ENCODE peak calls at places on chromosome 7, in four cellular contexts. Q, U, C and A are unnamed samples. For H3K9me3, the result is how much of the 10 kb centered on the place peaks cover.

GRCh38 chr7:93910076-93910994 is 4.0 kb downstream of the GNGT1 start:
- DNase-seq in Q (no peak), C (no peak), U (peak), A (no peak)

GRCh38 chr7:51223505-51223904 is 93.1 kb downstream of the COBL start:
- DNase-seq in U (no peak), Q (no peak), C (no peak), A (no peak)

GRCh38 chr7:30327813-30328212 is 43.4 kb downstream of the ZNRF2 start:
- DNase-seq in U (no peak), C (no peak), Q (no peak), A (no peak)

GRCh38 chr7:41567350-41568114 is 135.4 kb downstream of the INHBA start:
- DNase-seq in C (no peak), U (no peak), Q (no peak), A (no peak)

GRCh38 chr7:53422291-53422690 is 386.9 kb downstream of the POM121L12 start:
- DNase-seq in U (peak), Q (no peak), C (no peak), A (no peak)

GRCh38 chr7:79973455-79973854 is 161.2 kb upstream of the GNAI1 start:
- DNase-seq in Q (no peak), C (no peak), U (no peak), A (no peak)

GRCh38 chr7:48458701-48459509 is 287.6 kb downstream of the ABCA13 start:
- DNase-seq in Q (no peak), U (no peak), C (no peak), A (no peak)

GRCh38 chr7:106659369-106659962 is 1.5 kb downstream of the CCDC71L start:
- DNase-seq in Q (no peak), C (no peak), U (no peak), A (no peak)

GRCh38 chr7:92569137-92569536 is 21.1 kb downstream of the FAM133B start:
- DNase-seq in Q (no peak), U (no peak), C (no peak), A (no peak)

GRCh38 chr7:137445998-137446397 is 102.5 kb upstream of the PTN start:
- DNase-seq in Q (no peak), C (no peak), U (no peak), A (no peak)

GRCh38 chr7:80724249-80724871 is 85.9 kb downstream of the CD36 start:
- DNase-seq in U (peak), Q (no peak), C (no peak), A (no peak)

GRCh38 chr7:83852136-83852535 is 203.2 kb upstream of the SEMA3E start:
- DNase-seq in Q (no peak), C (no peak), U (no peak), A (no peak)

GRCh38 chr7:98105942-98106544 is 619 bp upstream of the LMTK2 start:
- DNase-seq in U (no peak), C (no peak), Q (no peak), A (no peak)

GRCh38 chr7:5773661-5774086 is 7.8 kb downstream of the RNF216 start:
- DNase-seq in U (peak), C (no peak), Q (no peak), A (peak)

GRCh38 chr7:105637755-105638154 is 56.5 kb upstream of the EFCAB10 start:
- DNase-seq in Q (no peak), U (no peak), C (no peak), A (no peak)

GRCh38 chr7:126702242-126703016 is 550.3 kb downstream of the GRM8 start:
- DNase-seq in Q (no peak), U (no peak), C (no peak), A (no peak)

GRCh38 chr7:12721286-12721830 is 33.9 kb downstream of the ARL4A start:
- DNase-seq in U (no peak), Q (no peak), C (no peak), A (no peak)

GRCh38 chr7:142693911-142694310 is 55.4 kb upstream of the PRSS1 start:
- DNase-seq in U (no peak), Q (no peak), C (no peak), A (no peak)

GRCh38 chr7:73985737-73986141 is 42.2 kb upstream of the ELN start:
- DNase-seq in C (no peak), U (peak), Q (no peak), A (no peak)

GRCh38 chr7:131284702-131285419 is 42.8 kb upstream of the MKLN1 start:
- DNase-seq in U (peak), Q (peak), C (no peak), A (peak)

GRCh38 chr7:140581411-140581810 is 59.2 kb downstream of the DENND2A start:
- DNase-seq in U (peak), C (no peak), Q (no peak), A (no peak)

GRCh38 chr7:112452102-112452888 is 2.0 kb downstream of the IFRD1 start:
- DNase-seq in C (peak), Q (peak), U (peak), A (peak)

GRCh38 chr7:92246363-92247101 is 758 bp downstream of the ANKIB1 start:
- DNase-seq in U (peak), C (peak), Q (no peak), A (no peak)

GRCh38 chr7:105691029-105691691 is 109.9 kb upstream of the EFCAB10 start:
- DNase-seq in Q (no peak), C (no peak), U (peak), A (no peak)

GRCh38 chr7:37230221-37230620 is 218.4 kb downstream of the ELMO1 start:
- DNase-seq in Q (no peak), U (peak), C (no peak), A (no peak)

GRCh38 chr7:117098457-117098856 is 145.2 kb downstream of the ST7 start:
- DNase-seq in U (no peak), C (no peak), Q (no peak), A (no peak)

GRCh38 chr7:120988591-120989299 is at the start of gene CPED1:
- DNase-seq in Q (peak), C (peak), U (peak), A (peak)

GRCh38 chr7:16099302-16099832 is 322.0 kb downstream of the CRPPA start:
- DNase-seq in U (no peak), Q (no peak), C (no peak), A (no peak)

GRCh38 chr7:88450874-88451273 is 144.2 kb upstream of the STEAP4 start:
- DNase-seq in C (no peak), U (no peak), Q (no peak), A (no peak)

GRCh38 chr7:1611708-1612241 is 41.9 kb upstream of the PSMG3 start:
- DNase-seq in U (peak), Q (no peak), C (no peak), A (no peak)

GRCh38 chr7:155579565-155579964 is 33.2 kb upstream of the CNPY1 start:
- DNase-seq in Q (no peak), C (no peak), U (no peak), A (no peak)

GRCh38 chr7:117011419-117012260 is 58.3 kb downstream of the ST7 start:
- DNase-seq in U (peak), C (no peak), Q (no peak), A (no peak)

GRCh38 chr7:145644426-145645154 is 472.0 kb upstream of the CNTNAP2 start:
- DNase-seq in Q (no peak), U (peak), C (no peak), A (no peak)

GRCh38 chr7:27143022-27143949 is at the start of gene HOXA5:
- DNase-seq in Q (peak), C (peak), U (peak), A (no peak)

GRCh38 chr7:155205368-155206285 is 92.1 kb upstream of the INSIG1 start:
- DNase-seq in Q (no peak), U (peak), C (peak), A (peak)

GRCh38 chr7:100682228-100682741 is 8.7 kb downstream of the GNB2 start:
- DNase-seq in Q (no peak), U (no peak), C (no peak), A (no peak)

GRCh38 chr7:82235710-82236109 is 207.9 kb downstream of the CACNA2D1 start:
- DNase-seq in U (no peak), C (no peak), Q (no peak), A (no peak)

GRCh38 chr7:4745265-4745919 is 30.0 kb upstream of the AP5Z1 start:
- DNase-seq in C (no peak), Q (no peak), U (no peak), A (no peak)

DNA sequence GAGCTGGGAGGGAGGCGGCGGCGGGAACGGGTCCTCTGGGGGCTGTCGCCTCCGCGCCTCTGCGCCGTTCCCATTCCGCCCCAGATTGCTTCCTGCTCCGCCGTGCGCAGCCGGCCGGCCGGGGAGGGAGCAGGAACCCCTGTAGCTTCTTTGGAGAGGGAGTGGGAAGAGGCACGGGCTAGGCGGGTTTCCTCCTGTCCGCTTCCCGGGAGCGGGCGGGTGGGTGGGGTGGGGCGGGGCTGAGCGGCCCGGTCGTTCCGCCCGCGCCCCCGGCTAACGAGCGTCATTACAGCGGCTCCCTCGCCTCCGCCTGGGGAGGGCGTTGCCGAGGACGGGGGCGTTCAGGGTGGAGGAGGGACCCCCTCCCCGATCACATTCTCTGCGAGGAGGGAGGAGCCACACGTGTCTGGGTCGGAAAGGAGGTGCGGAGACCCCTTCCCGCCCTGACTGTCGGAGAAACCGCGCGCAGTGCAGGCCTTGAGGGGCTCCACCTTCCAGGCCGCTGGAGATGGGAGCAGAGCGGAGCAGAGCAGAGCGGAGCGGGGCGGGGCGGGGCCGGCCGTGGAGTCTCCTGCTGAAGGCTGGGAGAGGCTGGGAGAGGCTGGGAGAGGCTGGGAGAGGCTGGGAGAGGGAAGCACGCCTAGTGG is 39.7 kb downstream of the AGAP3 start:
- DNase-seq in Q (peak), C (no peak), U (no peak), A (no peak)
- H3K4me3 ChIP-seq in Q (peak), C (no peak), U (no peak), A (peak)

DNA sequence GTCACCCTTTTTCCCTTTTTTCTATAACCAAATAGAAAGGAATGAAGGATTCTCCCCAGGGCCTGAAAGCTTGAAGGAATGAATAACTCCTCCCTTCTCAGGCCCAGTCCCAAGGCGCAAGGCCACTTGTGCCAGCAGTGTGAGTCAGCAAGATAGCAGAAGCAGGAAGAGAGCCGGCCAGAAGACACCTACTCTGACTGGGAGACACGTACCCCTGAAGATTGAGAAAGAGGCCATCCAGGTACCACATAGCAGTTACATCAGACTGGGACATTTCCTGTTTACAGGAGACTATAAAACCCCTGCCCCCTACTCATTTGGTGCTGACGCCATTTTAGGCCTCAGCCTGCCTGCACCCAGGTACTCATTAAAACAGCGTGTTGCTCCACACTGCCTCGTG is 65.5 kb downstream of the LRRC17 start:
- DNase-seq in Q (no peak), U (no peak), C (no peak), A (peak)
- H3K27ac ChIP-seq in Q (no peak), U (no peak), C (no peak), A (peak)

DNA sequence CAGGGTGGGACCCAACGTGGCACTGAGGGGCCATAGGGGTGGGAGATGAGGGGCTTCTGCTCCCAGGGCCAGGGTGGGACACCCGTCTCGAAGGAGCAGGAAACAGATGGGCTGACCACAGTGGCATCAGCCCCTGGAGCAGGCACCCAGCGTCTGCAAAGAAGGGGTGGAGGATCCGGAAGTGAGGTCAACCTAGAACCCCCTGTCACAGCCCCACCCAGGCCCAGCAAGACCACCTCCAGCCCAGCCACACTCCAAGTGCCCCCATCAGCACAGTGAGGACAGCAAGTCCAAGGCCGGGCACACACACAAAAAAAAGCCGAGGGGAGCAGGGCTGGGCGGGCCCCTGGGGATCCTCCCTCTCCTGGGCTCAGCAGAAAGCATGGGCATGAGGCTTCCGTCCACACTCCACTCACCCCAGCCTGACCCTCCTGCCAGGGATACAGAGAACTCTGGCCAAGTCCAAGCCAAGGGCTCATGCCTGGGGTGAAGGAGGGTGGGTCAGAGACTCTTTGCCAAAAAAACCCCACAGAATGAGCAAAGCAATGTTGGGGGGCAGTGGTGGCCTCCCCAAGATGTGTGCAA is 111.0 kb downstream of the FOXL3 start:
- DNase-seq in U (no peak), Q (no peak), C (no peak), A (no peak)
- H3K9me3 ChIP-seq in U (under half), Q (under half), C (under half), A (under half)

GRCh38 chr7:99379043-99379577 is 4.6 kb downstream of the ARPC1B start:
- DNase-seq in Q (no peak), U (no peak), C (peak), A (peak)
- H3K4me3 ChIP-seq in Q (no peak), U (no peak), C (peak), A (peak)

DNA sequence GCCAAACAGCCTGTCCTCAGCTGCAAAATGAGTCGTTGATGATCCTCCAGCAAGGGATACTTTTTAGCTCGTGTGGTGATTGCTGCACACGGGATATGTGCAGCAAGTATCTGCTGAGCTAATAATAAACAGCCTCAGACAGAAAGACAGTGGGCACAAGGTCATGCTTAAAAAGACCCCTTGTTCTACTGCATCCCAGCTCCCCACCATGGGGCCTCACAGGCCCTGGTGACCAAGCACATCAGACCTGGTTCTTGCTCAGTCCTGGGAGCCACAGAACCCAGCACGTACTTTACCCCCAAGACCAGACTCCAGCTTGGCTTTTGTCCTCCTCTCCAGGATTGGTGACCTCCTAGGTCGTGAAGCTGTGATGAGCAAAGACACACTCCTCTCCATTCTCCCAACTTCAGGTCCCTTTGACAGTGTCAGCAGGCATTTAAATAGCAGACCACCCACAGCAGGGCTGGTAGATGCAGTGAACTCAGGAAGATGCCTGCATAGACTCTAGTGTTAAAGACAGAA is 50.5 kb downstream of the EGFR start:
- DNase-seq in U (no peak), Q (no peak), C (no peak), A (no peak)
- H3K27ac ChIP-seq in U (no peak), Q (no peak), C (no peak), A (no peak)

DNA sequence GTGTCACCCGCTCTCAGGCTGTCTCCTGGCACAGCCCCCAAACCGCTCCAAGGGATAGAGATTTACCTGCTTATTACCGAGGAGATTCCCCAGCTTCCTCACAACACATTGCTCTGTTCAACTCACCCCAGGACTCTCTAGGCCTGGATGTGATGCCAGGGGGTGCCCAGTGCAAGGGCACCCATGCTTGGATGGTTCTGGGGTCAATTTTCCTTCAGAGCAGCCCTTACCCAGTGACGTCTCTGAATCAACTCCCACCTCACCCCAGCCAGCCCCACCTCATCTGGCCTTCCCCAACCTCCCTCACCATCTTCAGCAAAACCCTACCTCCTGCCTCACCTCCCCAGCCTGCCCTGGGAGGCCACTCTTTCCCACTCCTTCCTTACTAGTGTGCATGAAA is 951.6 kb upstream of the ZNF722 start:
- DNase-seq in U (no peak), Q (no peak), C (no peak), A (no peak)
- H3K9me3 ChIP-seq in U (under half), Q (under half), C (under half), A (under half)

DNA sequence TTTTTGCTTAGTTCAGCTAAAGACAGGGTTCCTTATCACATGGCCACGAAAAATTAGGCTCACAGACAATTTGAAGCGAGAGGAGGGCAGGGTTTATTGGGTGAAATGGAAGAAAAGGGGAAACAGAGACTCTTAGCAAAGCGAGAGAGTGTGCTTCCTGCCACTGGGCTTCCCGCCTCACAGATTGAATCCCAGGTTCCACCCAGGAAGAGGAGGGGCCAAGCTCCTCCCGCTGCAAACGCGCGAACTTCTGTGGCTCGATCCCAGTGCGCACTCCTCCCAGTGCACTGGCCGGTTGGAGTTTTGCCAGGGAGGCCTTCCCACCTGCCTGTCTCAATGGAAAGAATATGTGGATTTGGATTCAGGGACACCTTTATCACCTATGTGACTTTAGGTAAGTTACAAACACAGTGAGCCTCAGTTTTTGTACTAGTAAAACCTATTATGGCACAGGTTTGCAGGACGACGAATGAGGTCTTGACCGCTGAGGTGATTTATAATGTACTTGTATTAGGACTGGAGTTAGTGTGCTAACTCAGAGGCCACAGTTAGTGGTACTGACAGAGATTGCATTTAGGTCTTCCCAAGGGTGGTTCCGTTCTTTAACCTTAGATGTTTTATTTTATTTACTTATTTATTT is 48.5 kb upstream of the SP8 start:
- DNase-seq in Q (no peak), U (no peak), C (no peak), A (no peak)
- H3K4me3 ChIP-seq in Q (no peak), U (no peak), C (no peak), A (no peak)

DNA sequence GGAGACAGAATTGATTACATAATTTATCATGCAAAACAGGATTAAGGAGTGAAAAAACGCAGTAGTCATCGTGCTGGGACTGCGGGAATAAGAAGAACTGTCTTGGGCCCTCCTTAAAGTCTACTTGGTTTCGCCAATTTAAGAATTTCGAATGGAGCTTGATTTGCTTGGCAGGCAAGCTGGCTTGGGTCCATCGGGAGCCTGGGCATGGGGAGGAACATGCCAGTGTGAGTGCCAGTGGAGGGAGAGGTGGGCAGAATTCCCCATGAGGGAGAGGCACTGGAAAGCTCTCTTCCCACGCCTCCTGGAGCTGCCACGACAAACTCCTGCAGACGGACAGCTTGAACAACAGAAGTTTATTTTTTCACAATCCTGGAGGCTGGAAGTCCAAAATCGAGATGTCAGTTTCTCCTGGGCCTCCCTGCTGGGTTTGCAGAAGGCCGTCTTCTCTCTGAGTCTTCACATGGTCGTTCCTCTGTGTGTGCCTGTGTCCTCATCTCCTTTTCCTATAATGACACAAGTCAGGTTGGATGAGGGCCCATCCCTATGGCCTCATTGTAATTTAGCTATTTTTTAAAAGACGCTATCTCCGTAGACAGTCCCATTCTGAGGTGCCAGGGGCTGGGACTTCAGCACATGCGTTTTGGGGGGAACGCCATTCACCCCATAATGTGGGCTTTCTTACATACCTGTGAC is 528.7 kb upstream of the DPP6 start:
- DNase-seq in U (no peak), Q (no peak), C (no peak), A (no peak)
- H3K27ac ChIP-seq in U (no peak), Q (no peak), C (no peak), A (no peak)

GRCh38 chr7:158028971-158029370 is 558.7 kb downstream of the PTPRN2 start:
- DNase-seq in C (no peak), Q (no peak), U (no peak), A (no peak)
- H3K9me3 ChIP-seq in C (under half), Q (under half), U (under half), A (under half)